ENCODE peak calls at places on chromosome 5, in five cellular contexts. J is fibroblast of the aortic adventitia, D is HS-5, X is fibroblast of mammary gland, R is A549. G is an unnamed sample.

GRCh38 chr5:81398741-81399140 is 4.8 kb upstream of the ACOT12 start:
- DNase-seq in X (no peak), D (no peak), J (no peak), R (no peak), G (no peak)

GRCh38 chr5:150544606-150545219 is 36.8 kb downstream of the NDST1 start:
- DNase-seq in J (peak; percentile 53), X (peak; percentile 64), D (no peak), R (peak; percentile 68), G (no peak)

GRCh38 chr5:42573386-42573785 is 150.1 kb downstream of the GHR start:
- DNase-seq in J (no peak), X (no peak), D (no peak), R (no peak), G (no peak)

GRCh38 chr5:152061095-152061494 is 136.4 kb upstream of the GLRA1 start:
- DNase-seq in X (no peak), J (no peak), D (no peak), R (no peak), G (no peak)

GRCh38 chr5:56259002-56259511 is 25.9 kb upstream of the ANKRD55 start:
- DNase-seq in J (peak; percentile 98), R (peak; percentile 37), X (peak; percentile 97), D (peak; percentile 85), G (no peak)

GRCh38 chr5:107487056-107487461 is 183.7 kb downstream of the EFNA5 start:
- DNase-seq in D (no peak), R (no peak), X (peak; percentile 74), J (peak; percentile 57), G (no peak)

GRCh38 chr5:13866792-13867191 is 77.7 kb downstream of the DNAH5 start:
- DNase-seq in J (peak; percentile 16), R (peak; percentile 33), X (peak; percentile 30), D (peak; percentile 15), G (no peak)

GRCh38 chr5:127942246-127943060 is 141.1 kb upstream of the SLC12A2 start:
- DNase-seq in R (no peak), X (peak; percentile 31), D (no peak), J (no peak), G (no peak)

GRCh38 chr5:87403409-87403808 is 9.3 kb downstream of the CCNH start:
- DNase-seq in J (no peak), D (no peak), X (no peak), R (no peak), G (no peak)

GRCh38 chr5:111635946-111636315 is 121.1 kb downstream of the NREP start:
- DNase-seq in R (no peak), X (peak; percentile 24), J (peak; percentile 77), D (no peak), G (no peak)

G was measured in epithelial cell of proximal tubule.